ENCODE peak calls at places on chromosome 4, in six cellular contexts. L, D, A, N, R and B are unnamed samples.

GRCh38 chr4:137310593-137311490 is 221.5 kb downstream of the PCDH18 start:
- DNase-seq in R (no peak), L (peak), D (no peak), N (no peak), A (no peak), B (peak)

GRCh38 chr4:163895369-163896005 is 401.0 kb downstream of the TMA16 start:
- DNase-seq in N (no peak), D (no peak), L (no peak), A (no peak), R (no peak), B (no peak)

GRCh38 chr4:100299019-100299418 is 108.8 kb upstream of the DDIT4L start:
- DNase-seq in L (peak), D (no peak), A (no peak), R (no peak), N (no peak), B (peak)

GRCh38 chr4:42712854-42713253 is 55.9 kb upstream of the ATP8A1 start:
- DNase-seq in D (no peak), R (no peak), L (no peak), A (no peak), N (no peak), B (no peak)

GRCh38 chr4:183350317-183351071 is 28.3 kb upstream of the CLDN24 start:
- DNase-seq in L (no peak), N (no peak), D (no peak), A (no peak), R (no peak), B (no peak)

GRCh38 chr4:53688186-53688790 is 97.0 kb upstream of the LNX1 start:
- DNase-seq in D (no peak), N (no peak), R (no peak), A (no peak), L (peak), B (peak)

GRCh38 chr4:99395595-99396364 is 39.4 kb downstream of the ADH7 start:
- DNase-seq in D (no peak), L (peak), N (no peak), R (no peak), A (no peak), B (no peak)

GRCh38 chr4:158949094-158949493 is 153.8 kb upstream of the RAPGEF2 start:
- DNase-seq in N (no peak), A (no peak), R (no peak), D (no peak), L (peak), B (no peak)

GRCh38 chr4:94976371-94977011 is 218.7 kb downstream of the BMPR1B start:
- DNase-seq in R (no peak), L (peak), N (no peak), A (no peak), D (no peak), B (no peak)

GRCh38 chr4:82851318-82851717 is 39.6 kb downstream of the SEC31A start:
- DNase-seq in N (no peak), L (no peak), D (no peak), R (no peak), A (no peak), B (no peak)

GRCh38 chr4:129926936-129927335 is 831.0 kb downstream of the C4orf33 start:
- DNase-seq in L (no peak), A (no peak), D (no peak), N (no peak), R (no peak), B (peak)

GRCh38 chr4:123653211-123653610 is 256.6 kb downstream of the SPRY1 start:
- DNase-seq in R (no peak), L (no peak), N (no peak), A (no peak), D (no peak), B (no peak)

GRCh38 chr4:81627617-81628016 is 155.9 kb upstream of the RASGEF1B start:
- DNase-seq in L (no peak), A (no peak), N (no peak), R (no peak), D (no peak), B (no peak)

GRCh38 chr4:104128031-104128849 is 366.5 kb downstream of the CXXC4 start:
- DNase-seq in L (peak), N (no peak), A (no peak), D (no peak), R (no peak), B (no peak)

GRCh38 chr4:81215219-81215892 is at the start of gene PRKG2:
- DNase-seq in L (no peak), R (no peak), D (no peak), A (no peak), N (no peak), B (peak)

GRCh38 chr4:187090401-187090800 is 366.7 kb upstream of the FAT1 start:
- DNase-seq in D (no peak), A (no peak), N (no peak), R (no peak), L (peak), B (no peak)

GRCh38 chr4:148112231-148112982 is 329.8 kb downstream of the NR3C2 start:
- DNase-seq in N (no peak), L (peak), A (no peak), D (no peak), R (no peak), B (peak)

GRCh38 chr4:73599182-73599581 is 21.1 kb downstream of the RASSF6 start:
- DNase-seq in R (peak), A (no peak), N (no peak), D (no peak), L (peak), B (peak)

GRCh38 chr4:153489856-153490558 is 23.8 kb downstream of the TMEM131L start:
- DNase-seq in L (no peak), D (no peak), R (peak), A (no peak), N (no peak), B (no peak)

GRCh38 chr4:102501176-102501634 is at the start of gene NFKB1:
- DNase-seq in R (peak), L (peak), A (no peak), N (peak), D (peak), B (peak)

GRCh38 chr4:107037188-107037587 is 1.1 kb upstream of the DKK2 start:
- DNase-seq in N (no peak), D (no peak), A (peak), R (no peak), L (peak), B (peak)

GRCh38 chr4:54372951-54373350 is 143.9 kb downstream of the PDGFRA start:
- DNase-seq in R (no peak), L (no peak), D (no peak), A (no peak), N (no peak), B (no peak)

GRCh38 chr4:87375719-87376291 is 15.2 kb downstream of the HSD17B11 start:
- DNase-seq in L (peak), D (no peak), N (no peak), A (no peak), R (no peak), B (peak)

GRCh38 chr4:153427363-153428071 is 38.6 kb upstream of the TMEM131L start:
- DNase-seq in N (no peak), D (no peak), R (no peak), L (no peak), A (no peak), B (no peak)

GRCh38 chr4:76238236-76238635 is 13.3 kb upstream of the FAM47E start:
- DNase-seq in A (no peak), R (no peak), N (no peak), L (no peak), D (no peak), B (no peak)

GRCh38 chr4:139514382-139515059 is 41.5 kb downstream of the SETD7 start:
- DNase-seq in N (no peak), A (no peak), D (no peak), L (no peak), R (no peak), B (no peak)

GRCh38 chr4:75630174-75630931 is at the start of gene CDKL2:
- DNase-seq in A (peak), N (peak), R (peak), L (peak), D (peak), B (peak)

GRCh38 chr4:1792832-1793495 is at the start of gene FGFR3:
- DNase-seq in R (no peak), N (no peak), D (peak), L (peak), A (peak), B (peak)